ENCODE peak calls at places on chromosomes 3 and 15, in seven cellular contexts. U, Z, M, A, D, R and W are unnamed samples.

GRCh38 chr15:74240002-74240568 is 4.0 kb downstream of the CCDC33 start:
- DNase-seq in U (no peak), Z (peak), M (no peak), A (no peak), D (peak), R (peak), W (peak)

GRCh38 chr15:65949482-65949881 is 80.2 kb downstream of the RAB11A start:
- DNase-seq in U (no peak), Z (no peak), M (no peak), A (no peak), D (no peak), R (peak), W (no peak)

GRCh38 chr15:101062063-101062462 is 142.9 kb downstream of the LRRK1 start:
- DNase-seq in U (no peak), Z (no peak), M (no peak), A (no peak), D (no peak), R (no peak), W (no peak)

GRCh38 chr3:8481380-8481779 is 20.2 kb upstream of the LMCD1 start:
- DNase-seq in U (no peak), Z (no peak), M (no peak), A (no peak), D (no peak), R (no peak), W (no peak)

GRCh38 chr3:38560284-38560683 is 64.1 kb downstream of the EXOG start:
- DNase-seq in U (no peak), Z (no peak), M (no peak), A (no peak), D (no peak), R (no peak), W (no peak)

GRCh38 chr3:104411760-104412159 is 954.9 kb upstream of the ALCAM start:
- DNase-seq in U (no peak), Z (no peak), M (no peak), A (no peak), D (no peak), R (no peak), W (no peak)

GRCh38 chr15:59691194-59691805 is 2.2 kb upstream of the BNIP2 start:
- DNase-seq in U (no peak), Z (peak), M (peak), A (no peak), D (peak), R (peak), W (peak)

GRCh38 chr3:45659661-45660566 is 29.3 kb upstream of the SACM1L start:
- DNase-seq in U (peak), Z (peak), M (peak), A (peak), D (peak), R (peak), W (peak)

GRCh38 chr15:25946241-25946786 is 83.2 kb upstream of the ATP10A start:
- DNase-seq in U (no peak), Z (no peak), M (no peak), A (no peak), D (no peak), R (no peak), W (no peak)

GRCh38 chr3:184193991-184194539 is 8.1 kb downstream of the ABCF3 start:
- DNase-seq in U (no peak), Z (no peak), M (no peak), A (no peak), D (no peak), R (no peak), W (no peak)

GRCh38 chr15:22231603-22232002 is 151.3 kb downstream of the OR4M2 start:
- DNase-seq in U (no peak), Z (no peak), M (no peak), A (no peak), D (no peak), R (no peak), W (no peak)

GRCh38 chr3:48598323-48599076 is 3.4 kb upstream of the COL7A1 start:
- DNase-seq in U (no peak), Z (no peak), M (no peak), A (no peak), D (no peak), R (no peak), W (peak)

GRCh38 chr15:83710452-83710851 is 56.5 kb downstream of the ADAMTSL3 start:
- DNase-seq in U (no peak), Z (no peak), M (no peak), A (no peak), D (no peak), R (no peak), W (no peak)

GRCh38 chr3:66181764-66182163 is 39.0 kb upstream of the SLC25A26 start:
- DNase-seq in U (no peak), Z (no peak), M (no peak), A (no peak), D (no peak), R (no peak), W (no peak)

GRCh38 chr15:94607176-94607654 is 375.9 kb downstream of the MCTP2 start:
- DNase-seq in U (no peak), Z (no peak), M (no peak), A (no peak), D (no peak), R (no peak), W (no peak)

GRCh38 chr3:116052602-116053001 is 392.7 kb downstream of the LSAMP start:
- DNase-seq in U (no peak), Z (no peak), M (no peak), A (no peak), D (no peak), R (no peak), W (no peak)

GRCh38 chr3:28476194-28476593 is 127.6 kb upstream of the AZI2 start:
- DNase-seq in U (peak), Z (peak), M (peak), A (no peak), D (peak), R (peak), W (peak)

GRCh38 chr15:64732156-64732860 is 43.1 kb downstream of the RBPMS2 start:
- DNase-seq in U (no peak), Z (no peak), M (peak), A (no peak), D (peak), R (peak), W (no peak)

GRCh38 chr15:80072285-80072684 is 12.8 kb downstream of the ZFAND6 start:
- DNase-seq in U (peak), Z (peak), M (peak), A (no peak), D (peak), R (peak), W (peak)

GRCh38 chr3:118946449-118946848 is 88.2 kb downstream of the IGSF11 start:
- DNase-seq in U (no peak), Z (no peak), M (no peak), A (no peak), D (no peak), R (no peak), W (no peak)

GRCh38 chr3:118948146-118948545 is 86.5 kb downstream of the IGSF11 start:
- DNase-seq in U (no peak), Z (no peak), M (no peak), A (no peak), D (no peak), R (no peak), W (no peak)

GRCh38 chr3:118955914-118956556 is 78.6 kb downstream of the IGSF11 start:
- DNase-seq in U (no peak), Z (no peak), M (no peak), A (no peak), D (no peak), R (no peak), W (no peak)

GRCh38 chr3:118949113-118949760 is 85.4 kb downstream of the IGSF11 start:
- DNase-seq in U (no peak), Z (no peak), M (no peak), A (no peak), D (no peak), R (no peak), W (no peak)

DNA sequence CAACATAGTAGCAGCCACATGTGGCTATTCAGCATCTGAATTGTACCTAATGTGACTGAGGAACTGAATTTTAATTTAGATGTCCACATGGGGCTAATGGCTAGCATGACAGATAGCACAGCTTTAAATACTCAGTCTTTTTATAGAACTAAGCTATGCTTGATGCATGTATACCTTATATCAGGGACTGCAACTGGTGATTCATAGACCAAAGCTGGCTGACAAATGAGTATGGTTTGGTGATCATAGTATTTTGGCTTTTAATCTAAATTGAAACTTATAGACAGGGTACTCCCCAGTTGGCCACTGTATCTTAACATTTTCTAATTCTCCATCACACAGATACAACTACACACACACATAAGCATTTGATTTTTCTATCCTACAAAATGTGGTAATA is 83.6 kb downstream of the IGSF11 start:
- DNase-seq in U (no peak), Z (no peak), M (no peak), A (no peak), D (no peak), R (no peak), W (no peak)
- TF ChIP-seq JUND in U (no peak), Z (no peak), M (no peak), A (no peak), D (no peak), R (no peak), W (no peak)

GRCh38 chr15:23570466-23570865 is 5.0 kb downstream of the MKRN3 start:
- DNase-seq in U (no peak), Z (peak), M (no peak), A (no peak), D (peak), R (no peak), W (no peak)
- TF ChIP-seq JUND in U (no peak), Z (no peak), M (no peak), A (no peak), D (no peak), R (no peak), W (no peak)

GRCh38 chr15:56959318-56959648 is 40.8 kb downstream of the TCF12 start:
- DNase-seq in U (no peak), Z (no peak), M (no peak), A (no peak), D (peak), R (no peak), W (no peak)
- TF ChIP-seq JUND in U (no peak), Z (no peak), M (no peak), A (no peak), D (no peak), R (no peak), W (no peak)

DNA sequence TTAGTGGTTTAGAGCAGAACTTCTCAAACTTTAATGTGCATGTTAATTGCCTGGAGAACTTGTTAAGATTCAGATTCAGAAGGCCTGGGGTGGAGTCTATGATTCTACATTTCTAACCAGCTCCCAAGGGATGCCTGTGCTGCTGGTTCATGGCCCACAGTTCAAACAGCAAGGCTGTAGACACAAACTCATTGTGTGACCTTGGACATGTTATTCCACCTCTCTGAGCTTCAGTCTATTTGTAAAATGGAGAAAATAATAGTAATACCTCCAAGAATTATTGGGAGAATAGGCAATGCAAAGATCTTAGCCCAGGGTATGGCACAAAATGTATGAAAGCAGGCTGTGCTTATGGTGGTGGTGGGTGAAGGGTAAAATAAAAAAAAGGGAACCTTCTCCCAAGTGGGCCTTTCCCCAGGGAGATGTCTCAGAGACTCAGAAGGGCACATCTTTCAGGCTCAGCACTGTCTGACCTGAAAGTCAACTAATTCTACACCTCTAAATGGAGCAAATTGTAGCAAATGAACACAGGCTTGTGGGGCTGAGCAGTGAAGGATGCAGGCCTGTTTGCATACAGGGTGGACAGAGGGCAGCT is 176.0 kb upstream of the TRIM42 start:
- DNase-seq in U (no peak), Z (no peak), M (no peak), A (no peak), D (no peak), R (no peak), W (no peak)
- TF ChIP-seq JUND in U (no peak), Z (no peak), M (no peak), A (no peak), D (no peak), R (no peak), W (no peak)

GRCh38 chr3:111758642-111759041 is 100.4 kb upstream of the PHLDB2 start:
- DNase-seq in U (no peak), Z (no peak), M (no peak), A (no peak), D (no peak), R (no peak), W (no peak)
- TF ChIP-seq JUND in U (no peak), Z (peak), M (no peak), A (no peak), D (no peak), R (no peak), W (no peak)